ENCODE peak calls at places on chromosomes 4 and X, in four cellular contexts. E, U, F and H are unnamed samples.

GRCh38 chrX:39757971-39758370 is 339.8 kb downstream of the BCOR start:
- DNase-seq in F (no peak), U (peak), E (no peak), H (no peak)

GRCh38 chrX:69538321-69538876 is 34.3 kb downstream of the NALF2 start:
- DNase-seq in F (peak), E (peak), U (no peak), H (peak)

GRCh38 chrX:32150141-32150540 is 1061.2 kb downstream of the DMD start:
- DNase-seq in E (no peak), F (no peak), U (no peak), H (no peak)

GRCh38 chr4:175953960-175954521 is 111.6 kb upstream of the WDR17 start:
- DNase-seq in E (no peak), F (no peak), U (no peak), H (no peak)

GRCh38 chr4:13612569-13612968 is 15.0 kb downstream of the BOD1L1 start:
- DNase-seq in U (no peak), F (no peak), E (no peak), H (no peak)

GRCh38 chrX:131564553-131565229 is 20.8 kb downstream of the OR13H1 start:
- DNase-seq in E (no peak), U (no peak), F (no peak), H (no peak)

GRCh38 chr4:61200991-61201526 is 933 bp downstream of the ADGRL3 start:
- DNase-seq in U (peak), E (no peak), F (peak), H (no peak)

GRCh38 chrX:139720136-139720535 is 12.2 kb upstream of the MCF2 start:
- DNase-seq in E (no peak), F (no peak), U (peak), H (no peak)

GRCh38 chr4:137635596-137635995 is 103.3 kb upstream of the PCDH18 start:
- DNase-seq in F (no peak), U (no peak), E (no peak), H (no peak)